ENCODE peak calls at places on chromosomes 3 and 15, in eight cellular contexts. One of them, this sample, is unnamed.

GRCh38 chr15:55914446-55914845 is 79.0 kb downstream of the NEDD4 start:
- DNase-seq in H54: no peak
- DNase-seq in ovary: no peak
- DNase-seq in HepG2: no peak
- DNase-seq in tibial nerve: no peak
- DNase-seq in A549: no peak
- DNase-seq in stomach: no peak
- DNase-seq in Peyer's patch: no peak
- DNase-seq in this sample: no peak

GRCh38 chr3:77513541-77513940 is 473.6 kb downstream of the ROBO2 start:
- DNase-seq in Peyer's patch: no peak
- DNase-seq in ovary: no peak
- DNase-seq in H54: no peak
- DNase-seq in HepG2: no peak
- DNase-seq in A549: no peak
- DNase-seq in stomach: no peak
- DNase-seq in tibial nerve: no peak
- DNase-seq in this sample: no peak

GRCh38 chr3:114622001-114622400 is 328.2 kb downstream of the TIGIT start:
- DNase-seq in A549: no peak
- DNase-seq in HepG2: no peak
- DNase-seq in Peyer's patch: no peak
- DNase-seq in stomach: no peak
- DNase-seq in ovary: no peak
- DNase-seq in tibial nerve: no peak
- DNase-seq in H54: no peak
- DNase-seq in this sample: no peak

GRCh38 chr3:56296361-56296760 is 171.9 kb downstream of the ERC2 start:
- DNase-seq in HepG2: no peak
- DNase-seq in A549: no peak
- DNase-seq in tibial nerve: no peak
- DNase-seq in stomach: no peak
- DNase-seq in ovary: no peak
- DNase-seq in Peyer's patch: no peak
- DNase-seq in H54: no peak
- DNase-seq in this sample: no peak

GRCh38 chr3:158725348-158725966 is 6.8 kb downstream of the RARRES1 start:
- DNase-seq in Peyer's patch: no peak
- DNase-seq in H54: peak; percentile 95
- DNase-seq in HepG2: peak; percentile 43
- DNase-seq in A549: peak; percentile 83
- DNase-seq in tibial nerve: peak; percentile 45
- DNase-seq in ovary: peak; percentile 57
- DNase-seq in stomach: no peak
- DNase-seq in this sample: peak; percentile 32

GRCh38 chr3:146882206-146882605 is 277.1 kb upstream of the PLSCR5 start:
- DNase-seq in Peyer's patch: no peak
- DNase-seq in tibial nerve: no peak
- DNase-seq in HepG2: no peak
- DNase-seq in A549: no peak
- DNase-seq in H54: no peak
- DNase-seq in ovary: no peak
- DNase-seq in stomach: no peak
- DNase-seq in this sample: no peak

GRCh38 chr3:87873136-87873535 is 185.7 kb downstream of the CGGBP1 start:
- DNase-seq in stomach: no peak
- DNase-seq in tibial nerve: no peak
- DNase-seq in HepG2: no peak
- DNase-seq in ovary: no peak
- DNase-seq in Peyer's patch: no peak
- DNase-seq in A549: peak; percentile 30
- DNase-seq in H54: no peak
- DNase-seq in this sample: no peak

GRCh38 chr3:4914464-4914863 is 64.8 kb upstream of the BHLHE40 start:
- DNase-seq in stomach: no peak
- DNase-seq in A549: no peak
- DNase-seq in H54: no peak
- DNase-seq in ovary: no peak
- DNase-seq in tibial nerve: no peak
- DNase-seq in HepG2: no peak
- DNase-seq in Peyer's patch: no peak
- DNase-seq in this sample: no peak

GRCh38 chr3:153219147-153219546 is 57.1 kb downstream of the RAP2B start:
- DNase-seq in ovary: no peak
- DNase-seq in Peyer's patch: no peak
- DNase-seq in tibial nerve: no peak
- DNase-seq in H54: no peak
- DNase-seq in A549: no peak
- DNase-seq in HepG2: no peak
- DNase-seq in stomach: no peak
- DNase-seq in this sample: no peak

GRCh38 chr15:32688151-32688639 is 29.6 kb upstream of the GREM1 start:
- DNase-seq in stomach: peak; percentile 74
- DNase-seq in tibial nerve: no peak
- DNase-seq in HepG2: peak; percentile 67
- DNase-seq in Peyer's patch: no peak
- DNase-seq in ovary: no peak
- DNase-seq in H54: no peak
- DNase-seq in A549: peak; percentile 85
- DNase-seq in this sample: no peak

GRCh38 chr15:92801774-92802464 is 98.2 kb upstream of the CHD2 start:
- DNase-seq in H54: no peak
- DNase-seq in Peyer's patch: no peak
- DNase-seq in tibial nerve: peak; percentile 73
- DNase-seq in HepG2: peak; percentile 14
- DNase-seq in ovary: no peak
- DNase-seq in stomach: no peak
- DNase-seq in A549: peak; percentile 86
- DNase-seq in this sample: peak; percentile 66

GRCh38 chr15:33226559-33227181 is 32.2 kb upstream of the FMN1 start:
- DNase-seq in HepG2: no peak
- DNase-seq in stomach: peak; percentile 66
- DNase-seq in ovary: no peak
- DNase-seq in Peyer's patch: no peak
- DNase-seq in H54: peak; percentile 26
- DNase-seq in A549: peak; percentile 85
- DNase-seq in tibial nerve: peak; percentile 25
- DNase-seq in this sample: peak; percentile 90

GRCh38 chr15:51367322-51367976 is 26.0 kb downstream of the GLDN start:
- DNase-seq in tibial nerve: no peak
- DNase-seq in stomach: peak; percentile 55
- DNase-seq in ovary: no peak
- DNase-seq in A549: peak; percentile 74
- DNase-seq in H54: no peak
- DNase-seq in Peyer's patch: no peak
- DNase-seq in HepG2: no peak
- DNase-seq in this sample: no peak

GRCh38 chr15:40825661-40826088 is 2.8 kb downstream of the PPP1R14D start:
- DNase-seq in H54: no peak
- DNase-seq in Peyer's patch: peak; percentile 61
- DNase-seq in HepG2: peak; percentile 44
- DNase-seq in stomach: peak; percentile 41
- DNase-seq in tibial nerve: no peak
- DNase-seq in A549: peak; percentile 57
- DNase-seq in ovary: no peak
- DNase-seq in this sample: no peak

GRCh38 chr3:195884691-195885035 is 23.7 kb downstream of the TNK2 start:
- DNase-seq in HepG2: no peak
- DNase-seq in stomach: no peak
- DNase-seq in tibial nerve: no peak
- DNase-seq in H54: no peak
- DNase-seq in ovary: no peak
- DNase-seq in A549: no peak
- DNase-seq in Peyer's patch: no peak
- DNase-seq in this sample: no peak

GRCh38 chr15:96348112-96349027 is 17.9 kb downstream of the NR2F2 start:
- DNase-seq in A549: no peak
- DNase-seq in tibial nerve: peak; percentile 41
- DNase-seq in ovary: peak; percentile 24
- DNase-seq in stomach: no peak
- DNase-seq in HepG2: no peak
- DNase-seq in H54: no peak
- DNase-seq in Peyer's patch: no peak
- DNase-seq in this sample: no peak

GRCh38 chr15:96349034-96349932 is 18.8 kb downstream of the NR2F2 start:
- DNase-seq in A549: no peak
- DNase-seq in stomach: no peak
- DNase-seq in tibial nerve: no peak
- DNase-seq in ovary: no peak
- DNase-seq in H54: no peak
- DNase-seq in HepG2: no peak
- DNase-seq in Peyer's patch: no peak
- DNase-seq in this sample: no peak

GRCh38 chr15:96345560-96346389 is 15.3 kb downstream of the NR2F2 start:
- DNase-seq in Peyer's patch: peak; percentile 63
- DNase-seq in ovary: peak; percentile 85
- DNase-seq in A549: peak; percentile 80
- DNase-seq in tibial nerve: peak; percentile 84
- DNase-seq in stomach: peak; percentile 72
- DNase-seq in H54: no peak
- DNase-seq in HepG2: peak; percentile 47
- DNase-seq in this sample: peak; percentile 3

GRCh38 chr15:96346409-96346808 is 15.9 kb downstream of the NR2F2 start:
- DNase-seq in stomach: no peak
- DNase-seq in ovary: no peak
- DNase-seq in tibial nerve: no peak
- DNase-seq in A549: no peak
- DNase-seq in H54: no peak
- DNase-seq in Peyer's patch: no peak
- DNase-seq in HepG2: no peak
- DNase-seq in this sample: no peak

GRCh38 chr15:96347181-96348111 is 16.9 kb downstream of the NR2F2 start:
- DNase-seq in H54: no peak
- DNase-seq in stomach: no peak
- DNase-seq in HepG2: no peak
- DNase-seq in Peyer's patch: peak; percentile 47
- DNase-seq in A549: no peak
- DNase-seq in ovary: peak; percentile 79
- DNase-seq in tibial nerve: peak; percentile 48
- DNase-seq in this sample: no peak
- TF ChIP-seq POLR2A in H54: no peak
- TF ChIP-seq POLR2A in stomach: no peak
- TF ChIP-seq POLR2A in HepG2: no peak
- TF ChIP-seq POLR2A in Peyer's patch: no peak
- TF ChIP-seq POLR2A in A549: no peak
- TF ChIP-seq POLR2A in ovary: no peak
- TF ChIP-seq POLR2A in tibial nerve: no peak
- TF ChIP-seq POLR2A in this sample: no peak

GRCh38 chr3:104032283-104032682 is 1334.4 kb upstream of the ALCAM start:
- DNase-seq in Peyer's patch: no peak
- DNase-seq in A549: no peak
- DNase-seq in stomach: no peak
- DNase-seq in ovary: no peak
- DNase-seq in tibial nerve: no peak
- DNase-seq in H54: no peak
- DNase-seq in HepG2: no peak
- DNase-seq in this sample: no peak
- TF ChIP-seq POLR2A in Peyer's patch: no peak
- TF ChIP-seq POLR2A in A549: no peak
- TF ChIP-seq POLR2A in stomach: no peak
- TF ChIP-seq POLR2A in ovary: no peak
- TF ChIP-seq POLR2A in tibial nerve: no peak
- TF ChIP-seq POLR2A in H54: no peak
- TF ChIP-seq POLR2A in HepG2: no peak
- TF ChIP-seq POLR2A in this sample: no peak

DNA sequence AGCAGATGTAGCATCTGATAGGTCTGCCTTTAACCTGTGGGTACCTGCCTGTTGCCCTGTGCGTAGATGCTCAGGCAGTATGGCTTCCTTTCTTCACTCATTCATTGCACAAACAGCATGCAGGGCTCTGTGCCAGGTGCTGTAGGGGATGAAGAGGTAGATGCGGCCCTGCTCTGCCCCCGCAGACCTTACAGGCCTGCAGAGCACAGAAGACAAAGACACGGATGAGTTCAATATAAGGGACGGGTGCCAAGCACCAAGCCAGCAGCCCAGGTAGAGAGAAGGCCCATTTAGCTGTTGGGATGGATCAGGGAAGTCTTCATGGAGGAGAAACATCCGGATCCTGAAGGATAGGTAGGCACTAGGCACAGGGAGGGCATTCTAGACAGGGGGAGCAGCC is 69.4 kb downstream of the AAGAB start:
- DNase-seq in A549: no peak
- DNase-seq in HepG2: no peak
- DNase-seq in Peyer's patch: no peak
- DNase-seq in ovary: no peak
- DNase-seq in H54: no peak
- DNase-seq in tibial nerve: no peak
- DNase-seq in stomach: no peak
- DNase-seq in this sample: no peak
- TF ChIP-seq POLR2A in A549: no peak
- TF ChIP-seq POLR2A in HepG2: no peak
- TF ChIP-seq POLR2A in Peyer's patch: no peak
- TF ChIP-seq POLR2A in ovary: no peak
- TF ChIP-seq POLR2A in H54: no peak
- TF ChIP-seq POLR2A in tibial nerve: no peak
- TF ChIP-seq POLR2A in stomach: no peak
- TF ChIP-seq POLR2A in this sample: no peak

GRCh38 chr15:70902105-70902504 is 9.5 kb downstream of the LRRC49 start:
- DNase-seq in HepG2: no peak
- DNase-seq in H54: no peak
- DNase-seq in tibial nerve: no peak
- DNase-seq in ovary: no peak
- DNase-seq in Peyer's patch: no peak
- DNase-seq in stomach: no peak
- DNase-seq in A549: peak; percentile 63
- DNase-seq in this sample: peak; percentile 2

GRCh38 chr15:70910958-70911357 is 18.3 kb downstream of the LRRC49 start:
- DNase-seq in ovary: no peak
- DNase-seq in Peyer's patch: no peak
- DNase-seq in stomach: no peak
- DNase-seq in A549: no peak
- DNase-seq in tibial nerve: no peak
- DNase-seq in H54: no peak
- DNase-seq in HepG2: no peak
- DNase-seq in this sample: no peak

GRCh38 chr15:70907784-70908471 is 15.3 kb downstream of the LRRC49 start:
- DNase-seq in A549: no peak
- DNase-seq in H54: no peak
- DNase-seq in HepG2: no peak
- DNase-seq in ovary: no peak
- DNase-seq in Peyer's patch: no peak
- DNase-seq in tibial nerve: no peak
- DNase-seq in stomach: no peak
- DNase-seq in this sample: peak; percentile 1

GRCh38 chr15:70912187-70912586 is 19.6 kb downstream of the LRRC49 start:
- DNase-seq in stomach: no peak
- DNase-seq in A549: no peak
- DNase-seq in tibial nerve: no peak
- DNase-seq in HepG2: no peak
- DNase-seq in H54: no peak
- DNase-seq in ovary: no peak
- DNase-seq in Peyer's patch: no peak
- DNase-seq in this sample: no peak

DNA sequence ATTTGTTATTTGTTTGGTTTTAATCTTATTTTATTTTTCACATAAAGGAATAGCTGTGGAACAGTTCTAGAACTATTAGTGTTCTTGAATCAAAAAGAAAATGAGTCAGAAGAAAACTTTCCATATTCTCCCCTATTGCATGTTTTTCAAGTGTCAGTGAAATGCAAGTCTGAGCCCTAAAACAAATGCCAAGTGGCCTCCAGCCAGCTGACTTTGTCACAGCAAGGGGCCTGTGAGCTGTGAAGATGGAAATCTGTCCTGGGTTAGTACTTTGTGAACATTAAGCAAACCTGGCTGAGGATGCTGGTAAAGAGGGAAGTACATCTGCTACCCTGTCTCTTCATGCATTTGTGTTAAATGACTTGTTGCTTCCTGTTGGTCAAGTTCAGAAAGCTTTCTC is 14.2 kb downstream of the LRRC49 start:
- DNase-seq in stomach: no peak
- DNase-seq in HepG2: no peak
- DNase-seq in A549: no peak
- DNase-seq in H54: no peak
- DNase-seq in tibial nerve: no peak
- DNase-seq in ovary: no peak
- DNase-seq in Peyer's patch: no peak
- DNase-seq in this sample: no peak
- TF ChIP-seq POLR2A in stomach: no peak
- TF ChIP-seq POLR2A in HepG2: no peak
- TF ChIP-seq POLR2A in A549: no peak
- TF ChIP-seq POLR2A in H54: no peak
- TF ChIP-seq POLR2A in tibial nerve: no peak
- TF ChIP-seq POLR2A in ovary: no peak
- TF ChIP-seq POLR2A in Peyer's patch: no peak
- TF ChIP-seq POLR2A in this sample: no peak